ENCODE peak calls at places on chromosomes 5 and 9, in seven cellular contexts. One of them, this sample, is unnamed.

GRCh38 chr9:82975176-82975575 is 87.8 kb downstream of the RASEF start:
- DNase-seq in mesendoderm: peak
- DNase-seq in left ventricle myocardium inferior: no peak
- DNase-seq in neural progenitor cell: no peak
- DNase-seq in CD8-positive, alpha-beta T cell: no peak
- DNase-seq in A549: no peak
- DNase-seq in brain microvascular endothelial cell: no peak
- DNase-seq in this sample: peak

GRCh38 chr5:158765407-158765806 is 334.3 kb downstream of the EBF1 start:
- DNase-seq in neural progenitor cell: no peak
- DNase-seq in brain microvascular endothelial cell: no peak
- DNase-seq in A549: no peak
- DNase-seq in left ventricle myocardium inferior: no peak
- DNase-seq in CD8-positive, alpha-beta T cell: no peak
- DNase-seq in mesendoderm: no peak
- DNase-seq in this sample: no peak

GRCh38 chr9:107707419-107707837 is 217.9 kb upstream of the KLF4 start:
- DNase-seq in CD8-positive, alpha-beta T cell: no peak
- DNase-seq in mesendoderm: no peak
- DNase-seq in left ventricle myocardium inferior: no peak
- DNase-seq in brain microvascular endothelial cell: peak
- DNase-seq in A549: peak
- DNase-seq in neural progenitor cell: no peak
- DNase-seq in this sample: peak

GRCh38 chr9:103999375-104000062 is 94.6 kb upstream of the SMC2 start:
- DNase-seq in mesendoderm: no peak
- DNase-seq in CD8-positive, alpha-beta T cell: no peak
- DNase-seq in neural progenitor cell: no peak
- DNase-seq in A549: no peak
- DNase-seq in brain microvascular endothelial cell: no peak
- DNase-seq in left ventricle myocardium inferior: peak
- DNase-seq in this sample: no peak

GRCh38 chr5:87650284-87650683 is 237.6 kb upstream of the CCNH start:
- DNase-seq in brain microvascular endothelial cell: no peak
- DNase-seq in A549: no peak
- DNase-seq in left ventricle myocardium inferior: no peak
- DNase-seq in CD8-positive, alpha-beta T cell: no peak
- DNase-seq in neural progenitor cell: no peak
- DNase-seq in mesendoderm: no peak
- DNase-seq in this sample: no peak

GRCh38 chr9:77805810-77806209 is 157.7 kb upstream of the GNA14 start:
- DNase-seq in mesendoderm: no peak
- DNase-seq in CD8-positive, alpha-beta T cell: no peak
- DNase-seq in A549: no peak
- DNase-seq in neural progenitor cell: no peak
- DNase-seq in brain microvascular endothelial cell: no peak
- DNase-seq in left ventricle myocardium inferior: no peak
- DNase-seq in this sample: no peak

GRCh38 chr9:94150279-94150828 is 66.1 kb downstream of the PTPDC1 start:
- DNase-seq in A549: no peak
- DNase-seq in neural progenitor cell: no peak
- DNase-seq in CD8-positive, alpha-beta T cell: no peak
- DNase-seq in left ventricle myocardium inferior: no peak
- DNase-seq in brain microvascular endothelial cell: no peak
- DNase-seq in mesendoderm: no peak
- DNase-seq in this sample: no peak

GRCh38 chr5:21071986-21072385 is 1084.0 kb upstream of the CDH18 start:
- DNase-seq in A549: no peak
- DNase-seq in CD8-positive, alpha-beta T cell: no peak
- DNase-seq in brain microvascular endothelial cell: peak
- DNase-seq in mesendoderm: no peak
- DNase-seq in left ventricle myocardium inferior: no peak
- DNase-seq in neural progenitor cell: no peak
- DNase-seq in this sample: no peak

GRCh38 chr9:2116073-2116472 is 100.9 kb downstream of the SMARCA2 start:
- DNase-seq in left ventricle myocardium inferior: no peak
- DNase-seq in mesendoderm: peak
- DNase-seq in brain microvascular endothelial cell: peak
- DNase-seq in A549: peak
- DNase-seq in CD8-positive, alpha-beta T cell: no peak
- DNase-seq in neural progenitor cell: peak
- DNase-seq in this sample: peak

GRCh38 chr9:88531920-88532319 is 3.1 kb upstream of the NXNL2 start:
- DNase-seq in neural progenitor cell: peak
- DNase-seq in mesendoderm: peak
- DNase-seq in left ventricle myocardium inferior: no peak
- DNase-seq in A549: no peak
- DNase-seq in CD8-positive, alpha-beta T cell: no peak
- DNase-seq in brain microvascular endothelial cell: no peak
- DNase-seq in this sample: no peak

GRCh38 chr5:71013575-71013974 is 11.6 kb downstream of the NAIP start:
- DNase-seq in A549: peak
- DNase-seq in mesendoderm: peak
- DNase-seq in neural progenitor cell: peak
- DNase-seq in CD8-positive, alpha-beta T cell: no peak
- DNase-seq in left ventricle myocardium inferior: no peak
- DNase-seq in brain microvascular endothelial cell: no peak
- DNase-seq in this sample: no peak

GRCh38 chr5:32450952-32451351 is 6.4 kb upstream of the ZFR start:
- DNase-seq in neural progenitor cell: peak
- DNase-seq in brain microvascular endothelial cell: no peak
- DNase-seq in A549: peak
- DNase-seq in left ventricle myocardium inferior: no peak
- DNase-seq in mesendoderm: peak
- DNase-seq in CD8-positive, alpha-beta T cell: no peak
- DNase-seq in this sample: peak

GRCh38 chr5:157059891-157060290 is 975 bp upstream of the HAVCR1 start:
- DNase-seq in CD8-positive, alpha-beta T cell: no peak
- DNase-seq in brain microvascular endothelial cell: no peak
- DNase-seq in A549: peak
- DNase-seq in left ventricle myocardium inferior: no peak
- DNase-seq in mesendoderm: no peak
- DNase-seq in neural progenitor cell: no peak
- DNase-seq in this sample: no peak

GRCh38 chr5:66307647-66308257 is 163.7 kb downstream of the SREK1 start:
- DNase-seq in CD8-positive, alpha-beta T cell: no peak
- DNase-seq in neural progenitor cell: peak
- DNase-seq in A549: peak
- DNase-seq in brain microvascular endothelial cell: peak
- DNase-seq in left ventricle myocardium inferior: no peak
- DNase-seq in mesendoderm: peak
- DNase-seq in this sample: peak

GRCh38 chr5:115309751-115310370 is 13.4 kb upstream of the CCDC112 start:
- DNase-seq in mesendoderm: peak
- DNase-seq in A549: peak
- DNase-seq in neural progenitor cell: peak
- DNase-seq in left ventricle myocardium inferior: no peak
- DNase-seq in brain microvascular endothelial cell: no peak
- DNase-seq in CD8-positive, alpha-beta T cell: no peak
- DNase-seq in this sample: no peak

GRCh38 chr9:86946712-86947145 is 577 bp downstream of the GAS1 start:
- DNase-seq in A549: peak
- DNase-seq in CD8-positive, alpha-beta T cell: peak
- DNase-seq in mesendoderm: no peak
- DNase-seq in neural progenitor cell: no peak
- DNase-seq in brain microvascular endothelial cell: peak
- DNase-seq in left ventricle myocardium inferior: peak
- DNase-seq in this sample: peak

DNA sequence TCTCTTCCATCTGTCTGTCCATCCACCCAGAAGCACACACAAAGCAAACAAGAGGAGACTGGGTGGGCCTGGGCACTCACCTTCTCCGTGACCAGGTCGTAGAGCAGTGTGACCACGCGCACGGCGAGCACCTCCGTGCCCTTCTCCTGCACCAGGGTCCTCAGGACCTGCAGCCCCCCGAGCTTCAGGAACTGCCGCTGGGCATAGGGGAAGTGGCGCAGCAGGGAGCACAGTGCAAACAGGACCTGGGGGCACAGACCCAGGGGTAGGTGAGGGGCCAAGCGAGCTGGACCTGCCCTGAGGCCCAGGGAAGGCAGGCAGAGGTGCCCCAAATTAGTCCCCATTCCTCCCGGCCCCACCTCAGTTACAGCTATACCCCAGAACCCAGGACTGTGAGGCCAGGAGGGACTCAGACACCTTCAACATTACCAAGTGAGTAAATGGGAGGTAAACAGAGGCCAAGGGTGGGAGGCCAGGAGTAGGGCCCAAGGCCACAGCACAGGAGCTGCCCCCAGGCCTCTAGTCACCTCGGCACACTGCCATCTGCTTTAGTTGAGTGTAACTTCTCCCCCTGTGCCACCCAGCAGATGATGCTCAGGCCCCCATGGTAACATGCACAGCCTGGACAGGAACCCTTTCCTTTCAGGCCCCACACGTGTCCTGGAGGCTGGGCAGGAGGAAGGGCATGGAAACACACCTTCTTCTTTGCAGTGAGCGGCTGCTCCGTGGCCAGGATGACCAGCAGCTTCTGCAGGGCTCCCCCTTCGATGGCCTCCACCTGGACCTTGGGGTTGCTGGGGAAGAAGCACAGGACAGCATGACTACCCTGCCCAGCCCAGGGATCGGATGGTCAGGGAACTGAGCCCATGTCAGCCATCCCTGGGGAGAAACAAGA is 76.2 kb upstream of the LRRTM2 start:
- DNase-seq in brain microvascular endothelial cell: no peak
- DNase-seq in left ventricle myocardium inferior: no peak
- DNase-seq in mesendoderm: no peak
- DNase-seq in neural progenitor cell: no peak
- DNase-seq in CD8-positive, alpha-beta T cell: no peak
- DNase-seq in A549: no peak
- DNase-seq in this sample: no peak
- H3K27ac ChIP-seq in brain microvascular endothelial cell: no peak
- H3K27ac ChIP-seq in left ventricle myocardium inferior: peak
- H3K27ac ChIP-seq in mesendoderm: no peak
- H3K27ac ChIP-seq in neural progenitor cell: no peak
- H3K27ac ChIP-seq in CD8-positive, alpha-beta T cell: no peak
- H3K27ac ChIP-seq in A549: no peak
- H3K27ac ChIP-seq in this sample: no peak

GRCh38 chr9:26191711-26192110 is 513.5 kb upstream of the TUSC1 start:
- DNase-seq in CD8-positive, alpha-beta T cell: no peak
- DNase-seq in A549: no peak
- DNase-seq in mesendoderm: no peak
- DNase-seq in left ventricle myocardium inferior: no peak
- DNase-seq in brain microvascular endothelial cell: no peak
- DNase-seq in neural progenitor cell: no peak
- DNase-seq in this sample: no peak
- H3K4me3 ChIP-seq in CD8-positive, alpha-beta T cell: no peak
- H3K4me3 ChIP-seq in A549: no peak
- H3K4me3 ChIP-seq in mesendoderm: no peak
- H3K4me3 ChIP-seq in left ventricle myocardium inferior: no peak
- H3K4me3 ChIP-seq in brain microvascular endothelial cell: no peak
- H3K4me3 ChIP-seq in neural progenitor cell: no peak
- H3K4me3 ChIP-seq in this sample: no peak

DNA sequence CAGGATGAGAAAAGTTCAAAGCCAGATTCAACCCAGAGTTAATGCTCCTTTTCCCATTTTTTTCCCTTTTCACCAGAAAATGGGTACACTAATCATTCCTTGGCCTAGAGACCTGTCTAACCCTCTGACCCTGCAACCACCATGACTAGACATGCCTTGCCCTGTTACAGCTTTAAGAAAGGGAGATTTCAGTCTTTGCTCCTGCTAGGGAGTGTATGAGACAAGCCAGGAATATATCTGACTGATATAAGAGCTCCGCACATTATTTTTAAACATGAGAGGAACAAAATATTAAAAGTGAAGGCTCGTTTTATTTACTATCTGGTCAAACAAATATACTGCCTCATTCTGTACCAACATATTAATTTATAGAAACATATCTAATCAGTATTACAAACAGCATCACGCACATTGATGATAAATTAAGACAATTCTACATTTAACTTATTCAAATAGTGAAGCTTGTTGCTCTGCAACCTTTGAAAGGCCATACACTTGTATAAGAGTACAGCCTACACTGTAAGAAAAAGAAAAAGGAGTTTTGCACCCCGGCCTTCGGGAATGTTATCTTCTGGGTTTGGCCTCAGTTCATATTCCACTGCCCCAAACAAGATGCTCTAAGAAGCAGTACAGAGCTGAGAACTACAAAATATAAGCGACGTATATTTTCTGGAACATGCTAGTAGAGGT is 132.7 kb downstream of the FBXL17 start:
- DNase-seq in A549: no peak
- DNase-seq in left ventricle myocardium inferior: no peak
- DNase-seq in brain microvascular endothelial cell: no peak
- DNase-seq in mesendoderm: no peak
- DNase-seq in neural progenitor cell: no peak
- DNase-seq in CD8-positive, alpha-beta T cell: no peak
- DNase-seq in this sample: no peak
- H3K27ac ChIP-seq in A549: no peak
- H3K27ac ChIP-seq in left ventricle myocardium inferior: peak
- H3K27ac ChIP-seq in brain microvascular endothelial cell: no peak
- H3K27ac ChIP-seq in mesendoderm: no peak
- H3K27ac ChIP-seq in neural progenitor cell: no peak
- H3K27ac ChIP-seq in CD8-positive, alpha-beta T cell: no peak
- H3K27ac ChIP-seq in this sample: no peak

GRCh38 chr9:17005085-17005484 is 129.8 kb upstream of the CNTLN start:
- DNase-seq in brain microvascular endothelial cell: peak
- DNase-seq in CD8-positive, alpha-beta T cell: no peak
- DNase-seq in neural progenitor cell: no peak
- DNase-seq in left ventricle myocardium inferior: peak
- DNase-seq in A549: peak
- DNase-seq in mesendoderm: peak
- DNase-seq in this sample: peak
- H3K4me3 ChIP-seq in brain microvascular endothelial cell: peak
- H3K4me3 ChIP-seq in CD8-positive, alpha-beta T cell: no peak
- H3K4me3 ChIP-seq in neural progenitor cell: no peak
- H3K4me3 ChIP-seq in left ventricle myocardium inferior: peak
- H3K4me3 ChIP-seq in A549: no peak
- H3K4me3 ChIP-seq in mesendoderm: no peak
- H3K4me3 ChIP-seq in this sample: peak

DNA sequence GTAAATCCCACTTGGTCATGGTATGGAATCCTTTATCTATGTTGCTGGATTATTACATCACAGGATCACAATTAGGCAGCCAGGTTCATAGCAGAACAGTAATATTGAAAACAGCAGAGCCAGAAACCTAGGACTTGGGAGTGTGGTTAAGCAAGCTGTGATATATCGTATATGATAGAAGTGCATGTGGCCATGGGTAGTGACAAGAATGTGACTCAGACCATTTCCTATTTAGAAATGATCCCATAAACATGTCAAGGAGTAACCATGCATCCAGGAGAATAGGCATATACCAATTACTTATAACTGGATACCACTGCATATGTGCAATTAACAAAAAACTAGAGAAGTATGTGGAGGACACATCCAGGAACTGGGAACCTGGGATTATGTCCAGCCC is 31.2 kb downstream of the AMBP start:
- DNase-seq in neural progenitor cell: no peak
- DNase-seq in mesendoderm: no peak
- DNase-seq in CD8-positive, alpha-beta T cell: no peak
- DNase-seq in brain microvascular endothelial cell: no peak
- DNase-seq in left ventricle myocardium inferior: no peak
- DNase-seq in A549: no peak
- DNase-seq in this sample: no peak
- H3K27ac ChIP-seq in neural progenitor cell: no peak
- H3K27ac ChIP-seq in mesendoderm: no peak
- H3K27ac ChIP-seq in CD8-positive, alpha-beta T cell: no peak
- H3K27ac ChIP-seq in brain microvascular endothelial cell: no peak
- H3K27ac ChIP-seq in left ventricle myocardium inferior: no peak
- H3K27ac ChIP-seq in A549: no peak
- H3K27ac ChIP-seq in this sample: no peak

GRCh38 chr5:151571270-151572173 is 19.6 kb downstream of the FAT2 start:
- DNase-seq in mesendoderm: no peak
- DNase-seq in neural progenitor cell: no peak
- DNase-seq in A549: no peak
- DNase-seq in brain microvascular endothelial cell: no peak
- DNase-seq in CD8-positive, alpha-beta T cell: no peak
- DNase-seq in left ventricle myocardium inferior: no peak
- DNase-seq in this sample: no peak
- H3K4me3 ChIP-seq in mesendoderm: no peak
- H3K4me3 ChIP-seq in neural progenitor cell: no peak
- H3K4me3 ChIP-seq in A549: no peak
- H3K4me3 ChIP-seq in brain microvascular endothelial cell: no peak
- H3K4me3 ChIP-seq in CD8-positive, alpha-beta T cell: no peak
- H3K4me3 ChIP-seq in left ventricle myocardium inferior: no peak
- H3K4me3 ChIP-seq in this sample: no peak